ENCODE peak calls at places on chromosomes 2 and 18, in ten cellular contexts. M is fibroblast of lung; T is tibial nerve; S is CD8-positive, alpha-beta T cell; Z is body of pancreas; V is vagina; X is upper lobe of right lung; I is A549; B is neural progenitor cell; O is adipocyte. H is an unnamed sample. For H3K9me3, the result is how much of the 10 kb centered on the place peaks cover.

GRCh38 chr2:64295326-64296149 is 151.3 kb upstream of the PELI1 start:
- DNase-seq in Z (no peak), M (no peak), I (no peak), O (no peak), T (no peak), X (no peak), S (no peak), V (no peak), B (no peak), H (no peak)

GRCh38 chr18:75183524-75183923 is 25.4 kb downstream of the PTGR3 start:
- DNase-seq in I (no peak), O (no peak), S (no peak), X (no peak), B (no peak), M (peak), Z (no peak), V (no peak), T (no peak), H (no peak)

GRCh38 chr2:200408428-200409311 is 101.2 kb downstream of the KCTD18 start:
- DNase-seq in I (peak), M (peak), S (no peak), T (no peak), Z (no peak), B (no peak), X (no peak), V (no peak), O (peak), H (no peak)

GRCh38 chr2:1974391-1974790 is 230.1 kb upstream of the PXDN start:
- DNase-seq in S (no peak), I (no peak), T (no peak), B (no peak), V (no peak), X (no peak), M (peak), Z (peak), O (no peak), H (no peak)

GRCh38 chr2:23231865-23232264 is 153.1 kb upstream of the KLHL29 start:
- DNase-seq in V (peak), I (no peak), T (no peak), O (no peak), B (no peak), S (no peak), Z (no peak), X (no peak), M (no peak), H (no peak)

GRCh38 chr2:5723791-5724735 is 31.9 kb downstream of the SOX11 start:
- DNase-seq in I (no peak), O (no peak), Z (no peak), T (no peak), V (no peak), S (no peak), X (no peak), B (no peak), M (no peak), H (no peak)

GRCh38 chr2:26911911-26912861 is 58.3 kb upstream of the MAPRE3 start:
- DNase-seq in S (no peak), V (peak), I (no peak), X (no peak), M (peak), T (no peak), O (peak), B (peak), Z (no peak), H (no peak)

GRCh38 chr2:66960161-66960560 is 437.0 kb upstream of the ETAA1 start:
- DNase-seq in I (no peak), M (no peak), B (peak), O (no peak), S (no peak), T (no peak), X (no peak), Z (no peak), V (no peak), H (no peak)

GRCh38 chr2:11598228-11598731 is 64.4 kb downstream of the GREB1 start:
- DNase-seq in O (no peak), X (no peak), T (no peak), I (no peak), S (no peak), Z (no peak), V (no peak), B (no peak), M (no peak), H (no peak)

GRCh38 chr2:233422649-233423435 is 68.5 kb downstream of the DGKD start:
- DNase-seq in B (no peak), S (no peak), I (no peak), M (no peak), Z (no peak), X (peak), T (no peak), O (no peak), V (no peak), H (no peak)

GRCh38 chr2:7118606-7119503 is 201.6 kb downstream of the RNF144A start:
- DNase-seq in T (no peak), Z (no peak), O (peak), S (no peak), V (no peak), M (peak), B (peak), I (peak), X (no peak), H (peak)

GRCh38 chr2:159179696-159180095 is 106.8 kb downstream of the WDSUB1 start:
- DNase-seq in S (no peak), X (no peak), B (no peak), V (no peak), T (no peak), M (no peak), O (no peak), I (no peak), Z (no peak), H (no peak)

GRCh38 chr18:45291616-45292612 is 323.4 kb upstream of the SLC14A2 start:
- DNase-seq in S (no peak), X (no peak), V (no peak), O (peak), T (no peak), M (peak), B (peak), Z (peak), I (no peak), H (no peak)

GRCh38 chr2:207879536-207879935 is 109.8 kb upstream of the FZD5 start:
- DNase-seq in X (no peak), S (no peak), M (peak), Z (no peak), I (no peak), O (peak), B (no peak), T (no peak), V (no peak), H (no peak)

GRCh38 chr18:50947899-50948298 is 19.9 kb upstream of the ELAC1 start:
- DNase-seq in I (no peak), V (no peak), X (no peak), S (no peak), T (no peak), M (peak), Z (no peak), B (no peak), O (peak), H (no peak)

GRCh38 chr2:30756051-30756719 is 51.1 kb downstream of the CAPN13 start:
- DNase-seq in O (no peak), M (no peak), X (peak), I (no peak), B (no peak), T (no peak), V (no peak), Z (no peak), S (no peak), H (no peak)

GRCh38 chr2:75256485-75256884 is 57.2 kb upstream of the TACR1 start:
- DNase-seq in I (no peak), B (no peak), O (no peak), X (no peak), T (no peak), V (no peak), M (no peak), Z (no peak), S (no peak), H (no peak)

GRCh38 chr2:75258620-75259019 is 59.3 kb upstream of the TACR1 start:
- DNase-seq in T (no peak), S (no peak), Z (no peak), B (no peak), M (no peak), I (no peak), X (no peak), V (no peak), O (no peak), H (no peak)

GRCh38 chr2:75261923-75262322 is 62.6 kb upstream of the TACR1 start:
- DNase-seq in B (no peak), S (no peak), T (no peak), M (no peak), O (no peak), I (no peak), V (no peak), Z (no peak), X (no peak), H (no peak)

DNA sequence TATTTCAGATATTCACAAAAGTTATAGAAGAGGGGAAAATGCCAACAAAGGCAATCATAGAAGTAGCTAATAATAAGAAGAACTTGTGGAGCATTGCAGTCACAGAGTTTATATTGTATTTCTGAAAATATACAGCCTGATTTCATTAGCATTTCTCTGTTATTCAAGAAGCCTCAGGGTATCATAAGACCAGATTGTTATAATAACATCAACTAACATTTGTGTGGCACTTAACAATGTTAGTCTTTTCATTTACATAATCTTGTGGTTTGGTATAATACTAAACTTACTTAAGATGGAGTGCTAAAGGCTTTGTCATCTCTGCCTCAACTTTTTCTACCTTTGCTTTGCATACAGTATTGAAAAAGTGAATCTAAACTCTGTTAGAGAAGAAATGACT is 61.6 kb upstream of the TACR1 start:
- DNase-seq in I (no peak), V (no peak), O (no peak), Z (no peak), M (no peak), T (no peak), X (no peak), B (no peak), S (no peak), H (no peak)
- H3K9me3 ChIP-seq in I (under half), V (under half), O (under half), Z (under half), M (under half), T (under half), X (under half), B (under half), S (under half), H (under half)

GRCh38 chr2:239589855-239590254 is 189.0 kb upstream of the HDAC4 start:
- DNase-seq in V (no peak), O (no peak), X (peak), M (no peak), S (no peak), B (no peak), I (no peak), Z (no peak), T (no peak), H (no peak)

GRCh38 chr2:239590276-239590675 is 189.5 kb upstream of the HDAC4 start:
- DNase-seq in M (no peak), I (no peak), V (no peak), Z (no peak), O (no peak), T (no peak), S (no peak), B (no peak), X (no peak), H (no peak)

GRCh38 chr2:239589270-239589825 is 188.5 kb upstream of the HDAC4 start:
- DNase-seq in M (no peak), Z (no peak), O (no peak), S (no peak), T (no peak), B (no peak), V (no peak), I (no peak), X (peak), H (no peak)

GRCh38 chr2:239593455-239593854 is 192.6 kb upstream of the HDAC4 start:
- DNase-seq in S (no peak), M (no peak), Z (no peak), V (no peak), O (no peak), I (no peak), T (no peak), X (peak), B (no peak), H (no peak)

GRCh38 chr2:239590995-239591915 is 190.4 kb upstream of the HDAC4 start:
- DNase-seq in V (no peak), O (no peak), B (no peak), I (no peak), T (no peak), M (no peak), X (peak), Z (no peak), S (no peak), H (no peak)
- H3K9me3 ChIP-seq in V (under half), O (under half), B (under half), I (under half), T (under half), M (under half), X (under half), Z (under half), S (under half), H (under half)

GRCh38 chr18:11327656-11328055 is 178.3 kb upstream of the PIEZO2 start:
- DNase-seq in B (no peak), S (no peak), I (no peak), X (no peak), M (peak), O (no peak), V (no peak), Z (no peak), T (no peak), H (no peak)
- H3K9me3 ChIP-seq in B (under half), S (under half), I (under half), X (under half), M (under half), O (under half), V (under half), Z (under half), T (under half), H (under half)

GRCh38 chr18:43780782-43781340 is 503.6 kb upstream of the SYT4 start:
- DNase-seq in I (no peak), X (no peak), O (peak), V (no peak), M (peak), S (no peak), T (no peak), Z (no peak), B (no peak), H (no peak)
- H3K9me3 ChIP-seq in I (under half), X (under half), O (under half), V (under half), M (under half), S (under half), T (under half), Z (under half), B (under half), H (under half)

H was measured in WERI-Rb-1.